ENCODE peak calls at places on chromosomes 5 and 9, in four cellular contexts. M is fibroblast of lung, S is gastrocnemius medialis, Z is IMR-90. E is an unnamed sample.

GRCh38 chr9:15642369-15642962 is 89.6 kb downstream of the CCDC171 start:
- DNase-seq in M (peak), Z (peak), S (no peak), E (no peak)

GRCh38 chr5:109645591-109646236 is 44.0 kb upstream of the MAN2A1 start:
- DNase-seq in M (no peak), Z (no peak), S (no peak), E (no peak)

GRCh38 chr9:17623965-17624364 is 45.1 kb downstream of the SH3GL2 start:
- DNase-seq in S (no peak), Z (no peak), M (no peak), E (no peak)

GRCh38 chr9:123645126-123645525 is 284.8 kb downstream of the DENND1A start:
- DNase-seq in S (no peak), M (no peak), Z (no peak), E (no peak)

GRCh38 chr9:135602789-135603481 is 36.4 kb downstream of the GLT6D1 start:
- DNase-seq in M (peak), Z (peak), S (no peak), E (no peak)

GRCh38 chr5:25448646-25449045 is 803.9 kb upstream of the CDH10 start:
- DNase-seq in Z (no peak), M (no peak), S (no peak), E (no peak)

GRCh38 chr9:38047301-38048251 is 21.5 kb downstream of the SHB start:
- DNase-seq in S (peak), M (peak), Z (peak), E (peak)

GRCh38 chr5:179865471-179866240 is 7.0 kb upstream of the MRNIP start:
- DNase-seq in M (no peak), Z (no peak), S (no peak), E (peak)

GRCh38 chr9:38482918-38483592 is 58.8 kb upstream of the IGFBPL1 start:
- DNase-seq in M (no peak), S (no peak), Z (no peak), E (no peak)

GRCh38 chr9:33139421-33140228 is 27.5 kb downstream of the B4GALT1 start:
- DNase-seq in M (peak), Z (peak), S (peak), E (no peak)

GRCh38 chr5:122313001-122313402 is 965 bp downstream of the SNCAIP start:
- DNase-seq in Z (peak), S (no peak), M (peak), E (no peak)

GRCh38 chr9:132857601-132858342 is 20.3 kb downstream of the AK8 start:
- DNase-seq in M (peak), S (no peak), Z (peak), E (no peak)
- TF ChIP-seq CTCF in M (peak), S (no peak), Z (peak), E (peak)

GRCh38 chr5:67459233-67459632 is 262.6 kb upstream of the CD180 start:
- DNase-seq in S (no peak), Z (no peak), M (no peak), E (no peak)
- TF ChIP-seq CTCF in S (no peak), Z (no peak), M (no peak), E (no peak)

GRCh38 chr5:134511796-134512660 is 13.4 kb upstream of the JADE2 start:
- DNase-seq in S (peak), Z (peak), M (peak), E (peak)
- TF ChIP-seq CTCF in S (peak), Z (no peak), M (peak), E (peak)

GRCh38 chr5:170347022-170347421 is 42.1 kb downstream of the KCNMB1 start:
- DNase-seq in M (no peak), S (no peak), Z (no peak), E (no peak)

GRCh38 chr5:170353011-170353890 is 35.9 kb downstream of the KCNMB1 start:
- DNase-seq in M (no peak), S (no peak), Z (no peak), E (no peak)

GRCh38 chr5:170343177-170343576 is 45.6 kb upstream of the LCP2 start:
- DNase-seq in S (no peak), M (no peak), Z (no peak), E (no peak)

GRCh38 chr5:170345971-170346370 is 43.2 kb downstream of the KCNMB1 start:
- DNase-seq in Z (no peak), S (no peak), M (no peak), E (no peak)

DNA sequence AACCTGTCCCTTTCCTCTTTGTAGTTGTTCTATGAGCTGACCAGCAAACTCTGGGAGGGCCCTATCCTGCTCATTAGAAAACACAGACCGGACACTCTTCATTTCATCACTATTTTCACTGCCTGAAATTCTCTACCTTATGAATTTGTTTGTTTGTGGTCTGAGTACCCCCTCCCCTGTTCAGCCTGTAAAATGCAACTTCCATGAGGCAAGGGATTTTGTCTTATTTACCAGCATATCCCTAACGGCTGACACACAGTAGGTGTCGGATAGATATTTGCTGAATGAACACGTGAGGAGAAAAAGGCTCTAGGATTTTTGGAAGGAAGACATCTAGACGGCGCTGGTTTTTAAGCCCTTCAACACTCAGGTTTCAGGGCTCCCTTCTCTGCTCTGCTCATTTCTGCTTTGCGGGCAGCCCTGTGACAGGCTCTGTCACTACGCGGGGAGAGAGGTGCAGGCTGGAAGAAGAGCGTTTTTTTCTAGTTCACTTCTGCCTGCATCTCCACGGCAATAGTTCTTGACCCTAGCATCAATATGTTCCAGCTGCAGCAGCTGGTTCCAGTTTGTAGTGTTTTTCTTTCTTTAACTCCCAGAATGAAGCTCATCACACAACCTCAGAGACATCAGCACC is 41.0 kb downstream of the KCNMB1 start:
- DNase-seq in S (no peak), Z (no peak), M (no peak), E (no peak)
- TF ChIP-seq CTCF in S (peak), Z (no peak), M (no peak), E (peak)

GRCh38 chr5:147339313-147339712 is 104.5 kb downstream of the STK32A start:
- DNase-seq in M (no peak), Z (no peak), S (no peak), E (no peak)
- TF ChIP-seq CTCF in M (no peak), Z (no peak), S (no peak), E (no peak)

GRCh38 chr9:130626249-130626982 is 38.0 kb upstream of the PRDM12 start:
- DNase-seq in Z (no peak), S (no peak), M (no peak), E (no peak)

GRCh38 chr9:130629443-130630090 is 34.8 kb upstream of the PRDM12 start:
- DNase-seq in M (no peak), S (no peak), Z (no peak), E (no peak)

GRCh38 chr9:130627051-130627450 is 37.3 kb upstream of the PRDM12 start:
- DNase-seq in M (no peak), Z (no peak), S (no peak), E (no peak)

GRCh38 chr9:130630091-130630450 is 34.3 kb upstream of the PRDM12 start:
- DNase-seq in S (no peak), M (no peak), Z (no peak), E (no peak)

GRCh38 chr9:130627896-130628792 is 36.2 kb upstream of the PRDM12 start:
- DNase-seq in M (no peak), Z (no peak), S (no peak), E (no peak)
- TF ChIP-seq CTCF in M (no peak), Z (no peak), S (no peak), E (no peak)

DNA sequence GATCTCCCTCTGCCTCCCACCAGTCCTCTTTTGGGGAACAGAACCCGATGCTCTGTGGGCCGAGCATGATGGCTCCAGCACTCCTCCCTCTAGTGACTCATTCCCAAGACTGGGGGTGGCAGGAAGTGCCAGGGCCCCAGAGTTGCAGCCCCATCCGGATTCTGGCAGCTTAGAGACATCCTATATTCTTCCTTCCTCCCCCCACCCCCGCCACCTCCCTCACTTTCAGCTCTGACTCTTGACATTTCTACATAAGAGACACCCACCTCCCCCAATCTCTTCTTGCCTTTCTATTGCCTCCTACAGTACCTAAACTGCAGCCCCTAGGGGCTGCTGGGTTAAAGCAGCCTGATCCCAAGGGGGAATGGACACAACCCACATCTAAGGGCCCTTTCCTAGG is 47.1 kb upstream of the MATR3 start:
- DNase-seq in S (no peak), M (peak), Z (peak), E (no peak)
- TF ChIP-seq CTCF in S (no peak), M (no peak), Z (no peak), E (no peak)

DNA sequence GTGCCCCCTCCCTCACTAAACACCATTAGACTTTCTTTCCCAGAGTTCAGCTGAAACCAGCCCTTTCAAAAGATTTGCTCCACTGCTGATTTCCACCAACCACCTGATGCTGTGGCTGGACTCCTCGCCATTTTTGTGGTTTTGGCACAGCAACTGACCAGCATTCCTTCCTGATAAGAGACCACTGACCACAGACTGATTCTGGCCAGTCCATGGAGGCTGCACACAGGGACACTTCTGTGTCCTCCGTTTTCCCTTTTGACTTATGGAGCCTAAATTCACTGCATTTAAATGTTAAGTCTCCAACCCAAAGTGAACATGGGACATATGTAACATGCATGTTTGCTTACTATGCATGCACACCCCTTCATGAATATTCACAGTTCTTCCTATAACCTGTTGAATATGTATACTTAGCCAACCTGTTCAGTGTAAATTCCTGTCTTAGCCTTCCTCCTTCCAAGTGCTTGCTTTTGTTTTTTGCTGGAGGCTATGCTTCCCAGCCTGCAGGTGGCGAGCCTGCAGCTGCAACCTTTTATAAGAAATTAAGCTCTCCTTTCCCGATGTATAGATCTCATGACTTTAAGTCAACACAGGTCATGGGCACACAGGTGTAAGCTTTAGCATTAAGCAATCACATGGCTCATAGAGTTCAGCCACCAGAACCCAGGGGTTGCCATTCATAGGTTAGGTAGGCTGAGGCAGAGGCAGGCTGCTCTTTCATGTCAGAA is 78.7 kb downstream of the ACTL7B start:
- DNase-seq in S (no peak), M (peak), Z (peak), E (no peak)
- TF ChIP-seq CTCF in S (no peak), M (peak), Z (no peak), E (peak)

GRCh38 chr9:926976-927375 is 49.5 kb upstream of the DMRT3 start:
- DNase-seq in S (no peak), M (no peak), Z (no peak), E (no peak)

GRCh38 chr9:929719-930118 is 46.7 kb upstream of the DMRT3 start:
- DNase-seq in M (no peak), Z (no peak), S (no peak), E (no peak)

GRCh38 chr9:933356-933755 is 43.1 kb upstream of the DMRT3 start:
- DNase-seq in Z (no peak), M (no peak), S (no peak), E (no peak)

GRCh38 chr9:922731-923130 is 53.7 kb upstream of the DMRT3 start:
- DNase-seq in S (no peak), Z (no peak), M (no peak), E (no peak)

DNA sequence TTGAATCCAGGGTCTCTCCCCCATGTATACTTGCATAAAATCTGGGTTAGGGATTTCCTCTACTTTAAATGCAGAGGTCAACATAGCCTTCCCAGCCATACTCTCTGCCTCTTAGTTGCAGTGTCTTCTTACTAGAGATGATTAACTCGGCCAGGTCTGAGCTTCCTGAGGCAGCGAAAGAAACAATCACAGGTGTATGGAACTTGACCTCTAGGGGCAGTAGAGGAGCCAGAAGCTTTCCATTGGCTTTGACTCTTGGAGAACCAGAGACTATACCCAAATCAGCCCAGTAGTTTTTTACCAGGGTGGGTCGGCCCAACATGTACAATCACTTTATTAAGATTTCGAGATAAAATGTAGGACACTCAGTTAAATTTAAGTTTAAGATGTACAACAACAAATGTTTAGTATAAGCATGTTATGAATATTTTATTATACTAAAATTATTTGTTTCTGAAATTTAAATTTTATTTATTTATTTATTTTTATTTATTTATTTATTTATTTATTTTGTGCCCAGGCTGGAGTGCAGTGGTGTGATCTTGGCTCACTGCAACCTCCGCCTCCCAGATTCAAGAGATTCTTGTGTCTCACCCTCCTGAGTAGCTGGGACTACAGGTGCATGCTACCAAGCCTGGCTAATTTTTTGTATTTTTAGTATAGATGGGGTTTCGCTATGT is 48.0 kb upstream of the DMRT3 start:
- DNase-seq in M (no peak), Z (no peak), S (no peak), E (no peak)
- TF ChIP-seq CTCF in M (peak), Z (no peak), S (no peak), E (peak)

E was measured in chondrocyte.